ENCODE peak calls at places on chromosomes 4 and X, in four cellular contexts. A is sigmoid colon, K is lower leg skin, T is IMR-90. P is an unnamed sample.

GRCh38 chr4:80307183-80307735 is 28.3 kb upstream of the CFAP299 start:
- DNase-seq in A (no peak), K (no peak), T (peak), P (no peak)

GRCh38 chr4:52889354-52889753 is 27.2 kb downstream of the RASL11B start:
- DNase-seq in A (no peak), K (no peak), T (no peak), P (no peak)

GRCh38 chrX:49846004-49846403 is 16.9 kb downstream of the PAGE4 start:
- DNase-seq in A (no peak), K (no peak), T (no peak), P (no peak)

GRCh38 chr4:7817877-7818675 is 121.6 kb downstream of the AFAP1 start:
- DNase-seq in A (peak), K (no peak), T (peak), P (peak)

GRCh38 chr4:87527446-87528240 is 1.5 kb downstream of the SPARCL1 start:
- DNase-seq in A (no peak), K (no peak), T (no peak), P (no peak)

GRCh38 chr4:38113136-38113535 is 152.9 kb downstream of the PTTG2 start:
- DNase-seq in A (no peak), K (no peak), T (no peak), P (no peak)

GRCh38 chr4:142044271-142044670 is 407.9 kb downstream of the IL15 start:
- DNase-seq in A (no peak), K (no peak), T (peak), P (no peak)

GRCh38 chr4:26235500-26235899 is 85.3 kb upstream of the RBPJ start:
- DNase-seq in A (peak), K (peak), T (peak), P (peak)

GRCh38 chr4:153362184-153362583 is 17.7 kb downstream of the MND1 start:
- DNase-seq in A (no peak), K (no peak), T (peak), P (no peak)

GRCh38 chrX:47568656-47569295 is 7.8 kb downstream of the ARAF start:
- DNase-seq in A (no peak), K (no peak), T (no peak), P (no peak)

GRCh38 chr4:157004279-157005161 is 32.9 kb upstream of the PDGFC start:
- DNase-seq in A (no peak), K (no peak), T (no peak), P (no peak)

GRCh38 chr4:16264798-16265197 is 38.5 kb upstream of the TAPT1 start:
- DNase-seq in A (no peak), K (no peak), T (peak), P (no peak)

GRCh38 chr4:107666134-107666533 is 53.9 kb downstream of the PAPSS1 start:
- DNase-seq in A (no peak), K (no peak), T (peak), P (no peak)
- TF ChIP-seq CTCF in A (peak), K (no peak), T (peak), P (peak)

GRCh38 chrX:129790808-129791207 is 11.1 kb downstream of the SASH3 start:
- DNase-seq in A (peak), K (no peak), T (no peak), P (no peak)

GRCh38 chrX:129791336-129791735 is 11.6 kb downstream of the SASH3 start:
- DNase-seq in A (peak), K (no peak), T (no peak), P (no peak)

GRCh38 chrX:129791961-129792570 is 12.3 kb downstream of the SASH3 start:
- DNase-seq in A (peak), K (no peak), T (no peak), P (no peak)

GRCh38 chrX:129793604-129794191 is 13.9 kb downstream of the SASH3 start:
- DNase-seq in A (peak), K (no peak), T (no peak), P (no peak)

GRCh38 chrX:129792586-129793291 is 13.0 kb downstream of the SASH3 start:
- DNase-seq in A (peak), K (no peak), T (no peak), P (no peak)
- TF ChIP-seq POLR2A in A (no peak), K (no peak), T (no peak), P (no peak)

GRCh38 chr4:96035727-96036126 is 195.8 kb downstream of the PDHA2 start:
- DNase-seq in A (no peak), K (no peak), T (no peak), P (no peak)
- TF ChIP-seq CTCF in A (no peak), K (no peak), T (no peak), P (peak)

DNA sequence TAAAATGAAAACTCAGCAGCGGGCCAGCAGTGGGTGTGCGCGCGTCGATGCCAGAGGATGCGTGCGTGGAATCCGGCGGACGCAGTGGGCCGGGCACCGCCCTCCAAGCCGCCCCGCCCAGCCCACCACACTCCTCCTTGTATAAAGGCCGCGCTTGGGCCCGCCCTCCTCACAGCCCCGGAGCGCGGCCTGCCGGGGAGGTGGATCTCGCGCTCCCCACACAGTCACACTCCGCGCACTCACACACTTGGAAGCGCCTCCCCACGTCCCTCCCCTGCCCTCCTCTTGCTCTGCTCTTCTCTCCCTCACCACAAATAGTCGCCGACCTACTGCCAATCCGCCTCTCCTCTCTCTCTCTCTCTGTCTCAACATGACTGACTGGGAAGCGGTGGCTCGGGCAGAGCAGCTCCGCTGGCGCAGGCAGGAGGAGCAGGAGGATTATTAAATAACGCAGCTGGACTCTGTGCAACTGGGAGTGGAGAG is at the start of gene CCSER1:
- DNase-seq in A (peak), K (peak), T (peak), P (peak)
- TF ChIP-seq POLR2A in A (peak), K (no peak), T (no peak), P (peak)

DNA sequence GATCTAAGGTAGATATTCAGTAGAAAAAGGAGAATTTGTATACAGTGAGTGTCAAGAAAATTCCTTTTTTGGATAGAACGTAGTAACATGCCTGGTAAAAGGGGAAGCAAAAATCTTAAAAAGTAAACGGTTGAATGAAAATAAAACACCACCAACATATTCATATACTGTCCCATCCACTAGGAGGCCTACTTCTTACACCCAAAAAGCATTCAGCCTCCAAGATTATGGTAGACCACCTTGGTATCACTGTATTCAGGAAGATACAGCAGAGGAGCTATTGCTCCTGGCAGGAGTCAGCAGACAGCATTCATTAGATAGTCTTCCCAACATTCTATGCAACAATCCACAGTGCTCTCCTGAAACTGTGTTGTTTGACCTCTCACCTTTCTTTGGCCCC is 274.6 kb upstream of the MAGEB2 start:
- DNase-seq in A (no peak), K (no peak), T (no peak), P (no peak)
- TF ChIP-seq CTCF in A (no peak), K (no peak), T (no peak), P (no peak)

GRCh38 chrX:155070975-155071693 is at the start of the genes BRCC3, CMC4 and MTCP1:
- DNase-seq in A (peak), K (peak), T (peak), P (peak)
- TF ChIP-seq POLR2A in A (peak), K (no peak), T (peak), P (peak)

DNA sequence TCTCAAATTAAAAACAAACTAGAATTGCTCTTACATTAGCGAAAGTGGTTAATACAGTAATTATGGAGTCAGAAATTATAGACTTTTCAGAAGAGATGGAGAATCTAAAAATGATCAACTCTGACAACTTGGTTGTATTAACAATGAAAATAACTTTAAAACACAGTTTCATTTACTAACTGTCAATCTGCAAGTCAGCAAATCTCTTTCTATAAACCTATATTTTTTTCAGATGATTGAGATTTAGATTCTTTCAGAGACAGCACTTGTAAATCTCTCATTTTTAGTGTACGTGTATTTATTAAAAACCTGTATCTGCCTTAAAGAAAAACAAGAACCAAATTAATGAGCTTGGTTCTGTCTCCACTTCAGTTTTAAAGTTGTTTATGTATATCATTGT is 311.4 kb downstream of the EPHA5 start:
- DNase-seq in A (no peak), K (no peak), T (no peak), P (no peak)
- TF ChIP-seq CTCF in A (no peak), K (no peak), T (no peak), P (no peak)

GRCh38 chrX:86171366-86171765 is 23.1 kb downstream of the DACH2 start:
- DNase-seq in A (no peak), K (no peak), T (peak), P (no peak)
- TF ChIP-seq POLR2A in A (no peak), K (no peak), T (no peak), P (no peak)

GRCh38 chrX:57453901-57454300 is 137.9 kb upstream of the ZXDB start:
- DNase-seq in A (no peak), K (no peak), T (peak), P (no peak)
- TF ChIP-seq CTCF in A (no peak), K (no peak), T (peak), P (peak)

GRCh38 chr4:173700650-173701049 is 170.6 kb upstream of the HAND2 start:
- DNase-seq in A (no peak), K (no peak), T (no peak), P (no peak)
- TF ChIP-seq POLR2A in A (no peak), K (no peak), T (no peak), P (no peak)

P was measured in heart left ventricle.